ENCODE peak calls at places on chromosomes 2 and 18, in four cellular contexts. U is upper lobe of right lung, D is ascending aorta, Z is pancreas. A is an unnamed sample.

GRCh38 chr2:47076586-47077441 is 78.3 kb downstream of the STPG4 start:
- DNase-seq in U (peak; percentile 75), D (peak; percentile 47), Z (peak; percentile 23), A (peak; percentile 56)

GRCh38 chr2:226661789-226662545 is 137.7 kb downstream of the IRS1 start:
- DNase-seq in U (no peak), D (no peak), Z (no peak), A (peak; percentile 37)

GRCh38 chr18:46677609-46678470 is 20.8 kb upstream of the LOXHD1 start:
- DNase-seq in U (no peak), D (no peak), Z (no peak), A (no peak)

GRCh38 chr18:44638141-44638540 is 42.5 kb upstream of the SETBP1 start:
- DNase-seq in U (no peak), D (no peak), Z (no peak), A (no peak)

GRCh38 chr2:134137182-134137595 is 116.7 kb upstream of the MGAT5 start:
- DNase-seq in U (peak; percentile 73), D (no peak), Z (no peak), A (no peak)

GRCh38 chr18:12911025-12911927 is 27.2 kb upstream of the PTPN2 start:
- DNase-seq in U (peak; percentile 71), D (no peak), Z (peak; percentile 68), A (peak; percentile 47)

GRCh38 chr2:127695491-127696472 is 5.5 kb upstream of the SFT2D3 start:
- DNase-seq in U (no peak), D (no peak), Z (peak; percentile 64), A (peak; percentile 91)

GRCh38 chr2:159615187-159615935 is 987 bp downstream of the BAZ2B start:
- DNase-seq in U (peak; percentile 96), D (peak; percentile 52), Z (peak; percentile 90), A (peak; percentile 93)

GRCh38 chr18:63890950-63891304 is 3.4 kb downstream of the SERPINB2 start:
- DNase-seq in U (no peak), D (no peak), Z (no peak), A (no peak)

GRCh38 chr18:55735969-55736368 is 148.0 kb upstream of the TCF4 start:
- DNase-seq in U (no peak), D (no peak), Z (no peak), A (no peak)
- H3K27ac ChIP-seq in U (no peak overlapping the region), D (no peak overlapping the region), Z (no peak overlapping the region), A (no peak overlapping the region)

DNA sequence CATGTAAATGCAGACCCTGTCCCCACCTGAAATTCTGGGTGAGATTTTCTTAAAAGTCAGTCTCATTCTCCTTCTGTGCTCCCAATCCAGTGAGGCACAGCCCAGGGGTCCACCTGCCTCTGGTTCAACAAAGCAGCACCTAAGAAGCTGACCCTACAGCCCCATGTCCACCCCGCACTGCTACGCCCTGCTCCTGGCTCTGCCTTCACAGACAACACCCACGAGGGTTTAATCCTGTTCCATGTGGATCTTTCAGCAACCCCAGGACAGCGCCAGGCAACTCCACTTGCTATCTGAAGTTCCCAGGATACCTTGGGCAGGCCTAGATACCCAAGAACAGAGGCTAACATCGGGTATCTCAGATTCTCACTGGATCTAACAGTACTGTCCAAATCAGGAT is 44.9 kb downstream of the HDLBP start:
- DNase-seq in U (no peak), D (no peak), Z (no peak), A (no peak)
- H3K4me3 ChIP-seq in U (peak overlapping the region; percentile 68), D (peak overlapping the region; percentile 100), Z (no peak overlapping the region), A (no peak overlapping the region)

DNA sequence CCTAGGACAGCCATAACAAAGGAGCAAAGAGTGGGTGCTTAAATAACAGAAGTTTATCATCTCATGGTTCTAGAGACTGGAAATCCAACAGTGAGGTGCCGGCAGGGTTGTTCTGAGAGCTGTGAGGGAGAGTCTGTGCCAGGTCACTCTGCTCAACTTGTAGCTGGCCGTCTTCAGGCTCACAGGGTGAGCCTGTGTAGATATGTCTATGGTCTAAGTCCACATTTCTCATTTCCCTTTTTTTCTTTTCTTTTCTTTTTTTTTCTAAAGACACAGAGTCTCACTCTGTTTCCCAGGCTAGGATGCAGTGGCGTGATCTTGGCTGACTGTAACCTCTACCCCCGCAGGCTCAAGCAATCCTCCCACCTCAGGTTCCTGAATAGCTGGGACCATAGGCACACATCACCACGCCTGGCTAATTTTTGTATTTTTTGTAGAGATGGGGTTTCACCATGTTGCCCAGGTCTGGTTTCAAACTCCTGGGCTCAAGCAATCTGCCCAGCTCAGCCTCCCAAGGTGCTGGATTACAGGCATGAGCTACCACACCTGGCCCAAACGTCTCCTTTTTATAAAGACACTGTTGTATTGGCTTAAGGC is 142.2 kb downstream of the SP3 start:
- DNase-seq in U (no peak), D (no peak), Z (no peak), A (no peak)
- H3K27me3 ChIP-seq in U (no peaks in the 10 kb centered on the region), D (no peaks in the 10 kb centered on the region), Z (no peaks in the 10 kb centered on the region), A (no peaks in the 10 kb centered on the region)

GRCh38 chr2:55361465-55362189 is 58.0 kb downstream of the CCDC88A start:
- DNase-seq in U (no peak), D (no peak), Z (no peak), A (no peak)
- H3K27ac ChIP-seq in U (no peak overlapping the region), D (peak overlapping the region; percentile 24), Z (no peak overlapping the region), A (no peak overlapping the region)

DNA sequence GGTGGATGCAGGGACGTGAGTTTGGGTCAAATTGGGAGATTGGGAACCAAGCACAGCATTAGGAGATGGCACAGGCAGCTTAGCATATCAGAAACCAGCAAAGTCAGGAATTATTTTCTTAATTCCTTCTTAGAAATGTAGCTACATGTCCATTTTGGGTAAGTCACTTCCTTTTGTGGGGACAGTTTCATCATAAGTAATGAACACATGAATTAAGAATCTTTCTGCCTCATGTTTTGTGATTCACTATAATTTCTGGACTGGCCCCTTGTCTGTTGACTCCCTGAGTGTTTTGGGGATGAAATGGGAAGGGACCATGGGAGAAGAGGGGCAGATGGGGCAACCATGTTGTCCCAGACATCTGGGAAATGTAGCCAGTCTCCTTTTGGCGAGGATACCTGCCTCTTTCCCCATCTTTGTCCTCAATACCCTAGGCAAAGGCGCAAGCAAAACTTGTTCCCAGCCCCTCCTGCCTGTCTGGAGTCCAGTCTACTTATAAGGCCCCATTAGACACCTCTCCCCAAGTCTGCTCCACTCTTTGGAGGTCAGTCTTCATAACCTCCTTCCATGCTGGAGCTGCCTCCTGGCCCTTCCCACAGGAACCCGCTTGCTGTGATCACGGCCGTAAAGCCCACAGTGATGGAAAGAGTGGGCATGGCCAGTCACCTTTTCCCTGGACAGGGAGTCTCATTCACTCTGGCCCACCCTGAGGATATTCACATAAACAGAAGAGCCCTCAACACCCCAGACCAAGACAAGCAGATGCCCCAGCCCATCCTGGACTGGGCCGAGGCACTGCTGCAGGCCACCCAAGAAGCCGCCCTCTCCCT is 25.7 kb downstream of the MTHFD2 start:
- DNase-seq in U (no peak), D (no peak), Z (no peak), A (no peak)
- H3K4me3 ChIP-seq in U (no peak overlapping the region), D (no peak overlapping the region), Z (no peak overlapping the region), A (no peak overlapping the region)

GRCh38 chr2:71772510-71773172 is 319.3 kb downstream of the DYSF start:
- DNase-seq in U (no peak), D (no peak), Z (no peak), A (no peak)
- H3K27me3 ChIP-seq in U (no peaks in the 10 kb centered on the region), D (no peaks in the 10 kb centered on the region), Z (no peaks in the 10 kb centered on the region), A (no peaks in the 10 kb centered on the region)

DNA sequence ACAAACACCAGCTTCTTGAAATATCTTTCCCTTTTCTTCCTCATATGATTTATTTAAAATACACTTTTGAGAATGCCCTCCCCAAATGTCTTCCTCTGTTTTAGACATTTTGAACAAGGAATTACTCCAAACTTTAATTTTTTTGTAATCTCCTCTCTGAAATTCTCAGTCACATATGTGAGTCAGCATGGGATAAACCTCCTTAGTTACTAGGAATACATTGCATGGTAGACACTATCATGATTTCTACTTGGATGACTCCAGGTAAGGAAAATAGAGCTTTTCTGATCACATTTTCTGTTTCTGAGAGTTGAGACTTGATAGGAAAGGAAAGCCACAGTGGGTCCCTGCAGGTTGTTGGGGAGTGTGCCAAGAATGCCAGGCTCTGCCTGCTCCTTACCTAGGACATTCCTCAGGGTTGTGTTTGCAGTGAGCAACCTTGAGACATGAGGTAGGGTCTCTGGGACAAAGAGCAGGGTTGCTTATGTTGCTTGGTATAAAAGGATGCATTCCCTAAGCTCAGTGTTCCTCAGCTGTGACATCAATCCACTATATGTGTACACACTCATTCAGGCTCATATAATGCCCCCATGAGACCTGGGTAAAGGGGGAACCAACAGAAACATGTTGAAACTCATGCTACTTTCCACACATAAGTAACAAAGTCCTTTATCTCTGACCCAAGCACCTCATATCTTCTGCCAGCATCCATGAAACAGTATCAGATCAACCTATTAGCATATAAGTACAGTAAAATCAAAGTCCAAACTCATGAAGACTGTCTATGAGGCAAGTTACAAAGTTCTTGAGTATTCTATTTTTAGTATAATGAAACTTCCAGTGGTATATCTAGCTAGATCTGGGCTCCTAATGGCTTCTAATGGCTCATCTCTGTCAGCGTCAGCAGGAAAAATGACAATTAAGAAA is 112.8 kb upstream of the SCN1A start:
- DNase-seq in U (no peak), D (no peak), Z (no peak), A (no peak)
- H3K27ac ChIP-seq in U (no peak overlapping the region), D (no peak overlapping the region), Z (no peak overlapping the region), A (no peak overlapping the region)

GRCh38 chr2:65404988-65405697 is 27.3 kb downstream of the SPRED2 start:
- DNase-seq in U (no peak), D (no peak), Z (no peak), A (no peak)
- H3K4me3 ChIP-seq in U (no peak overlapping the region), D (no peak overlapping the region), Z (no peak overlapping the region), A (no peak overlapping the region)

DNA sequence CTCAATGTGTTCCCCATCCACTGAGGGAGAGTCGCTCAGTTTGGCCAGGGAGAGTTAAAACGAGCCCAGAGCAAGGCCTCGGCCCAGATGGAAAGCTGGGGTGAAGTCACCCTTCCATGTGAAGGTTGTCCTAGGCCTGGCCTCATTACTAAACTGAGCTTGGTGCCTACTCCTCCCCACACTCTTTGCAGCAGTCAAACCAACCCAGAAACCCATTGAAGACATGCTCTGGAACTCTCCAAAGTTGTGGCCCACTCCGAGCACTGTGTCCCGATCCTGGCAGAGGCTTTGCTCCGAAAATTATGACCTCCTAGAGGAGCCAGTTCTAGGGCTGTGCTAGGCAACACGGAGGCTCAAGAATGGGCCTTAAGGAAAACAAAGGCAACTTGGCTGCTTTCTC is 11.5 kb upstream of the CYP26B1 start:
- DNase-seq in U (no peak), D (no peak), Z (no peak), A (no peak)
- H3K27me3 ChIP-seq in U (peaks cover 11% of the 10 kb centered on the region), D (no peaks in the 10 kb centered on the region), Z (no peaks in the 10 kb centered on the region), A (no peaks in the 10 kb centered on the region)

A was measured in right cardiac atrium.